ENCODE peak calls at places on chromosomes 3 and 15, in ten cellular contexts. T, Z, B, N, A, P, R, G, X and J are unnamed samples.
A peak's percentile ranks its signal among the peaks of the same experiment; 100 is the strongest.

GRCh38 chr3:105398407-105398806 is 31.7 kb downstream of the ALCAM start:
- DNase-seq in G (no peak), N (no peak), X (no peak), T (no peak), Z (no peak), B (no peak), A (no peak), R (no peak), P (no peak), J (no peak)

GRCh38 chr3:102181202-102181920 is 253.5 kb upstream of the ZPLD1 start:
- DNase-seq in X (no peak), P (peak; percentile 66), N (no peak), R (no peak), G (no peak), Z (peak; percentile 86), A (no peak), B (peak; percentile 5), T (peak; percentile 9), J (peak; percentile 73)

GRCh38 chr15:51076898-51077564 is 17.7 kb downstream of the TNFAIP8L3 start:
- DNase-seq in N (no peak), T (peak; percentile 55), R (no peak), P (peak; percentile 12), A (peak; percentile 40), B (no peak), X (peak; percentile 52), G (peak; percentile 76), Z (peak; percentile 74), J (peak; percentile 98)

GRCh38 chr15:50210462-50211264 is 28.7 kb downstream of the SLC27A2 start:
- DNase-seq in P (no peak), A (no peak), T (no peak), X (no peak), B (no peak), N (no peak), G (no peak), Z (no peak), R (no peak), J (no peak)

GRCh38 chr15:22979699-22980188 is 424 bp downstream of the CYFIP1 start:
- DNase-seq in G (peak; percentile 73), A (no peak), X (no peak), T (peak; percentile 21), P (peak; percentile 54), R (no peak), B (peak; percentile 47), Z (peak; percentile 36), N (no peak), J (peak; percentile 32)

GRCh38 chr3:30770387-30770786 is 124.1 kb downstream of the GADL1 start:
- DNase-seq in P (peak; percentile 91), A (no peak), G (no peak), N (no peak), X (no peak), R (no peak), T (peak; percentile 39), Z (peak; percentile 96), B (peak; percentile 30), J (peak; percentile 87)

GRCh38 chr3:187267306-187267705 is 24.2 kb downstream of the MASP1 start:
- DNase-seq in B (no peak), Z (no peak), G (no peak), A (no peak), P (peak; percentile 48), T (no peak), X (no peak), R (no peak), N (no peak), J (no peak)

GRCh38 chr3:143328459-143328858 is 208.9 kb downstream of the CHST2 start:
- DNase-seq in B (no peak), X (no peak), R (no peak), N (no peak), Z (no peak), G (no peak), P (no peak), T (no peak), A (no peak), J (no peak)

GRCh38 chr3:119880966-119881365 is 99.1 kb downstream of the NR1I2 start:
- DNase-seq in Z (peak; percentile 13), N (no peak), G (no peak), R (no peak), B (no peak), X (no peak), P (no peak), A (no peak), T (no peak), J (no peak)

GRCh38 chr15:84750583-84751092 is 2.2 kb downstream of the ZNF592 start:
- DNase-seq in R (no peak), P (no peak), G (no peak), B (no peak), Z (no peak), A (no peak), T (no peak), N (no peak), X (no peak), J (no peak)

GRCh38 chr3:20482350-20482749 is 296.3 kb upstream of the SGO1 start:
- DNase-seq in X (no peak), A (no peak), T (no peak), R (no peak), N (no peak), G (no peak), B (no peak), Z (no peak), P (no peak), J (no peak)
- H3K9me3 ChIP-seq in X (peaks cover 39% of the 10 kb centered on the region), A (no peaks in the 10 kb centered on the region), T (no peaks in the 10 kb centered on the region), R (peaks cover 4% of the 10 kb centered on the region), N (no peaks in the 10 kb centered on the region), G (peaks cover 9% of the 10 kb centered on the region), B (no peaks in the 10 kb centered on the region), Z (no peaks in the 10 kb centered on the region), P (peaks cover 26% of the 10 kb centered on the region), J (no peaks in the 10 kb centered on the region)

GRCh38 chr3:550481-550880 is 353.9 kb downstream of the CHL1 start:
- DNase-seq in X (no peak), P (no peak), R (no peak), Z (no peak), N (no peak), A (no peak), T (no peak), G (no peak), B (no peak), J (no peak)
- H3K9me3 ChIP-seq in X (no peaks in the 10 kb centered on the region), P (no peaks in the 10 kb centered on the region), R (no peaks in the 10 kb centered on the region), Z (no peaks in the 10 kb centered on the region), N (peaks cover 4% of the 10 kb centered on the region), A (no peaks in the 10 kb centered on the region), T (no peaks in the 10 kb centered on the region), G (no peaks in the 10 kb centered on the region), B (no peaks in the 10 kb centered on the region), J (no peaks in the 10 kb centered on the region)

GRCh38 chr3:178982138-178982537 is 89.5 kb downstream of the ZMAT3 start:
- DNase-seq in B (no peak), Z (peak; percentile 30), T (no peak), G (no peak), A (no peak), N (no peak), X (no peak), R (no peak), P (no peak), J (no peak)

GRCh38 chr3:178989821-178990220 is 81.8 kb downstream of the ZMAT3 start:
- DNase-seq in T (no peak), Z (no peak), N (no peak), A (no peak), X (no peak), B (no peak), G (no peak), R (no peak), P (no peak), J (no peak)

GRCh38 chr3:178986456-178986855 is 85.2 kb downstream of the ZMAT3 start:
- DNase-seq in P (no peak), R (no peak), X (no peak), N (no peak), G (no peak), T (no peak), A (no peak), Z (no peak), B (no peak), J (no peak)

GRCh38 chr3:178990293-178990692 is 81.3 kb downstream of the ZMAT3 start:
- DNase-seq in Z (no peak), P (no peak), A (no peak), B (no peak), N (no peak), G (no peak), T (no peak), X (no peak), R (no peak), J (no peak)

DNA sequence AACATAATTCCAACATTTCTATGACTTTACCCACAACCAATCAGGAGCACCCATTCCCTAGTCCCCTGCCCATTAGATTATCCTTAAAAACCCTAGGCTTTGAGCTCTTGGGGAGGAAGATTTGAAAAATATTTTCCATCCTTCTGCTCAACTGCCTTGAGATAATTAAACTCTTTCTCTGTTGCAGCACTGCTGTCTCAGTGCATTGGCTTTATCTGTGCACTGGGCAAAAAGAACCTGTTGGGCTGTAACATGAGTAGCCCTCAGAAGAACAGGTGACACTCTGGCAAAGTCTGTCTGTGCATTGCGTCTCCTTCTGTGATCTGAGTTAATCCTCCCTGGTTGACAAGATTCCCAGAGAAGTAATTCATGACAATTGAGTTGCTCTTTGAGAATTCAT is 83.9 kb downstream of the ZMAT3 start:
- DNase-seq in B (no peak), P (no peak), G (no peak), X (no peak), R (no peak), Z (no peak), T (no peak), A (no peak), N (no peak), J (no peak)
- H3K9me3 ChIP-seq in B (no peaks in the 10 kb centered on the region), P (peaks cover 38% of the 10 kb centered on the region), G (peaks cover 8% of the 10 kb centered on the region), X (peaks cover 66% of the 10 kb centered on the region), R (peaks cover 29% of the 10 kb centered on the region), Z (no peaks in the 10 kb centered on the region), T (no peaks in the 10 kb centered on the region), A (peaks cover 21% of the 10 kb centered on the region), N (peaks cover 19% of the 10 kb centered on the region), J (peaks cover 31% of the 10 kb centered on the region)

GRCh38 chr3:90241481-90241880 is 1134.1 kb downstream of the EPHA3 start:
- DNase-seq in P (no peak), N (no peak), X (no peak), G (no peak), T (no peak), B (no peak), R (no peak), Z (no peak), A (no peak), J (no peak)
- H3K9me3 ChIP-seq in P (peaks cover 8% of the 10 kb centered on the region), N (no peaks in the 10 kb centered on the region), X (peaks cover 41% of the 10 kb centered on the region), G (peaks cover 4% of the 10 kb centered on the region), T (no peaks in the 10 kb centered on the region), B (no peaks in the 10 kb centered on the region), R (peaks cover 2% of the 10 kb centered on the region), Z (no peaks in the 10 kb centered on the region), A (no peaks in the 10 kb centered on the region), J (no peaks in the 10 kb centered on the region)